ENCODE peak calls at places on chromosome 15, in seven cellular contexts. N is mesendoderm, Z is neuronal stem cell, X is IMR-90, P is H9, G is trophoblast cell, A is H1. M is an unnamed sample.

GRCh38 chr15:31228980-31229826 is 97.4 kb upstream of the KLF13 start:
- DNase-seq in N (peak), Z (no peak), X (no peak), P (peak), G (no peak), A (no peak), M (no peak)

GRCh38 chr15:29651476-29652072 is 170.7 kb downstream of the TJP1 start:
- DNase-seq in N (peak), Z (no peak), X (no peak), P (peak), G (no peak), A (no peak), M (no peak)

GRCh38 chr15:50137893-50138292 is 18.9 kb upstream of the ATP8B4 start:
- DNase-seq in N (no peak), Z (no peak), X (peak), P (no peak), G (peak), A (no peak), M (no peak)

GRCh38 chr15:99708563-99708962 is 24.7 kb downstream of the LYSMD4 start:
- DNase-seq in N (peak), Z (no peak), X (peak), P (no peak), G (peak), A (no peak), M (peak)

GRCh38 chr15:42401544-42402478 is 42.5 kb downstream of the CAPN3 start:
- DNase-seq in N (no peak), Z (no peak), X (no peak), P (no peak), G (no peak), A (no peak), M (no peak)

GRCh38 chr15:53034767-53035245 is 244.7 kb upstream of the ONECUT1 start:
- DNase-seq in N (no peak), Z (no peak), X (no peak), P (no peak), G (no peak), A (no peak), M (no peak)

GRCh38 chr15:44340410-44340809 is 51.9 kb downstream of the GOLM2 start:
- DNase-seq in N (peak), Z (no peak), X (peak), P (no peak), G (peak), A (no peak), M (peak)

GRCh38 chr15:40999190-40999589 is 45.9 kb downstream of the CHAC1 start:
- DNase-seq in N (no peak), Z (no peak), X (peak), P (no peak), G (peak), A (no peak), M (peak)

GRCh38 chr15:98169551-98169950 is 209.0 kb downstream of the ARRDC4 start:
- DNase-seq in N (no peak), Z (no peak), X (no peak), P (no peak), G (no peak), A (no peak), M (no peak)

GRCh38 chr15:36358094-36358961 is 221.1 kb upstream of the CDIN1 start:
- DNase-seq in N (no peak), Z (no peak), X (peak), P (no peak), G (no peak), A (no peak), M (peak)

GRCh38 chr15:93929375-93930094 is 301.8 kb upstream of the MCTP2 start:
- DNase-seq in N (peak), Z (no peak), X (peak), P (peak), G (no peak), A (peak), M (peak)

GRCh38 chr15:87689716-87690115 is 566.8 kb downstream of the NTRK3 start:
- DNase-seq in N (no peak), Z (no peak), X (no peak), P (no peak), G (no peak), A (no peak), M (no peak)

GRCh38 chr15:85750319-85750806 is 44.4 kb downstream of the KLHL25 start:
- DNase-seq in N (peak), Z (no peak), X (peak), P (peak), G (no peak), A (no peak), M (no peak)

GRCh38 chr15:39704684-39705083 is 78.0 kb downstream of the FSIP1 start:
- DNase-seq in N (peak), Z (no peak), X (peak), P (no peak), G (no peak), A (peak), M (peak)

GRCh38 chr15:62649793-62650420 is 392.6 kb upstream of the TPM1 start:
- DNase-seq in N (no peak), Z (no peak), X (peak), P (no peak), G (no peak), A (no peak), M (no peak)

GRCh38 chr15:89150286-89150685 is 62.0 kb downstream of the ABHD2 start:
- DNase-seq in N (no peak), Z (no peak), X (no peak), P (no peak), G (no peak), A (no peak), M (no peak)

GRCh38 chr15:48730506-48730905 is 80.4 kb downstream of the CEP152 start:
- DNase-seq in N (no peak), Z (no peak), X (no peak), P (no peak), G (no peak), A (no peak), M (no peak)

GRCh38 chr15:39426552-39427532 is 154.0 kb upstream of the THBS1 start:
- DNase-seq in N (no peak), Z (no peak), X (peak), P (no peak), G (peak), A (no peak), M (peak)

GRCh38 chr15:62618432-62618831 is 424.1 kb upstream of the TPM1 start:
- DNase-seq in N (peak), Z (no peak), X (peak), P (no peak), G (peak), A (no peak), M (peak)

GRCh38 chr15:93278006-93278405 is 189.0 kb upstream of the RGMA start:
- DNase-seq in N (no peak), Z (no peak), X (no peak), P (no peak), G (no peak), A (no peak), M (no peak)

GRCh38 chr15:88526247-88526879 is 20.1 kb downstream of the DET1 start:
- DNase-seq in N (no peak), Z (no peak), X (no peak), P (no peak), G (no peak), A (no peak), M (no peak)

GRCh38 chr15:43867096-43867495 is 40.3 kb downstream of the WDR76 start:
- DNase-seq in N (no peak), Z (no peak), X (no peak), P (no peak), G (no peak), A (no peak), M (no peak)

GRCh38 chr15:55221090-55222011 is 24.6 kb upstream of the RSL24D1 start:
- DNase-seq in N (peak), Z (no peak), X (peak), P (no peak), G (peak), A (no peak), M (peak)

GRCh38 chr15:80403712-80404056 is 498 bp upstream of the ARNT2 start:
- DNase-seq in N (peak), Z (peak), X (no peak), P (peak), G (no peak), A (no peak), M (no peak)

GRCh38 chr15:90159213-90159612 is 41.9 kb upstream of the SEMA4B start:
- DNase-seq in N (no peak), Z (no peak), X (no peak), P (no peak), G (no peak), A (no peak), M (no peak)

GRCh38 chr15:33671456-33671855 is 296.8 kb upstream of the CHRM5 start:
- DNase-seq in N (no peak), Z (no peak), X (no peak), P (no peak), G (no peak), A (no peak), M (no peak)
- H3K23ac ChIP-seq in N (no peak), Z (no peak), X (no peak), P (no peak), G (no peak), A (no peak), M (no peak)

DNA sequence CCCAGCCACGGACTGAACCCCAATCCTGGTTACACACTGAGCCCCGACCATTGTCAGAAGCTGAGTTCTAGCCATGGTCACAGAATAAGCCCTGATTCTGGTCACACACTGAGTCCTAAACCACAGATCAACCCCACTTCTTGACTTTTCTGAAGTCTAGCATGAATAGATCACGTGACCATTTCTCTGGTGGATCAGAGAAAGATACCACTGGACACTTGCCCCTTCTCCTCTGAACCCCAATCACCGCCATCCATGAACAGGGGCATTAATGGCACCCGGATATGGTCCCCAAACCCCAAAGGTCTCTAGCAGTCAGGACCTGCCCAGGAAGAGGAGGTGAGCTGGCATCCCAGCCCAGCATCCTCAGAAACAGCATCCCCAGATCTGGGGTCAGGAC is 9.1 kb downstream of the HCN4 start:
- DNase-seq in N (no peak), Z (no peak), X (no peak), P (no peak), G (no peak), A (no peak), M (no peak)
- H3K23ac ChIP-seq in N (no peak), Z (no peak), X (no peak), P (no peak), G (no peak), A (no peak), M (no peak)

GRCh38 chr15:83556754-83557153 is 97.2 kb upstream of the ADAMTSL3 start:
- DNase-seq in N (no peak), Z (no peak), X (no peak), P (no peak), G (no peak), A (no peak), M (no peak)
- H3K23ac ChIP-seq in N (no peak), Z (no peak), X (no peak), P (no peak), G (no peak), A (no peak), M (no peak)

DNA sequence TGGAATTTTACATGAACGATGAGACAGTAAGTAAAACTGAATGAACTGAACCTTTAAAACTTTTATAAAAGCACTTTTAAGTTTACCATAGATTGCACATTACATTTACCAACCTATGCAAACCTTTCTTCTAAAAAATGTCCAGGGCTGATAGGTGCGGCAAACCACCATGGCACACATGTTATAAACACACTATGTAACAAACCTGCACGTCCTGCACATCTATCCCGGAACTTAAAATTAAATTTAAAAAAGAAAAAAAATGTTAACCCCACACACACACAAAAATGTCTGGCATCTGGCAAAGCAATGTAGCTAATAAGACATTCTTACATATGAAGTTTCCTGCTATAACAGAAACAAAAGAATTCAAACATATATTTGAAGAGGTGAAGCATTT is 613 bp downstream of the NRG4 start:
- DNase-seq in N (no peak), Z (no peak), X (no peak), P (no peak), G (no peak), A (no peak), M (no peak)
- H3K23ac ChIP-seq in N (no peak), Z (no peak), X (no peak), P (no peak), G (no peak), A (no peak), M (no peak)

DNA sequence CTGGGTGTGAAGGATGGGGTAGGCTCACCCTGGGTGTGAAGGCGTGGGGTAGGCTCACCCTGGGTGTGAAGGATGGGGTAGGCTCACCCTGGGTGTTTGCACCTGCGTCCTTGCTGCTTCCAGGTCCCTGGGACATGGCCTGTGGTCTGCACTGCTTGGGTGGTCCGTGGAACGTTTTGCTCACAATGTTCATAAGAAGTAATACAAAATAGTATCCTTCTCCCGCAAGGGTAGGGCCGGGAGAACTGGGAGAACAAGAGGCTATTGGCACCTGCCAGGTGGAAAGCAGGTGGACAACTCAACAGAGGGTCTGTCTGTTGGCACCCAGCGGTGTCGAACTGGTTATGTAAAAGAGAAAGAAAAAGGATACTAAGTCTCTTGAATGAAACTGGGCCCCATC is 17.0 kb upstream of the PCSK6 start:
- DNase-seq in N (no peak), Z (no peak), X (no peak), P (no peak), G (no peak), A (no peak), M (no peak)
- H3K23ac ChIP-seq in N (no peak), Z (peak), X (no peak), P (no peak), G (no peak), A (no peak), M (no peak)

DNA sequence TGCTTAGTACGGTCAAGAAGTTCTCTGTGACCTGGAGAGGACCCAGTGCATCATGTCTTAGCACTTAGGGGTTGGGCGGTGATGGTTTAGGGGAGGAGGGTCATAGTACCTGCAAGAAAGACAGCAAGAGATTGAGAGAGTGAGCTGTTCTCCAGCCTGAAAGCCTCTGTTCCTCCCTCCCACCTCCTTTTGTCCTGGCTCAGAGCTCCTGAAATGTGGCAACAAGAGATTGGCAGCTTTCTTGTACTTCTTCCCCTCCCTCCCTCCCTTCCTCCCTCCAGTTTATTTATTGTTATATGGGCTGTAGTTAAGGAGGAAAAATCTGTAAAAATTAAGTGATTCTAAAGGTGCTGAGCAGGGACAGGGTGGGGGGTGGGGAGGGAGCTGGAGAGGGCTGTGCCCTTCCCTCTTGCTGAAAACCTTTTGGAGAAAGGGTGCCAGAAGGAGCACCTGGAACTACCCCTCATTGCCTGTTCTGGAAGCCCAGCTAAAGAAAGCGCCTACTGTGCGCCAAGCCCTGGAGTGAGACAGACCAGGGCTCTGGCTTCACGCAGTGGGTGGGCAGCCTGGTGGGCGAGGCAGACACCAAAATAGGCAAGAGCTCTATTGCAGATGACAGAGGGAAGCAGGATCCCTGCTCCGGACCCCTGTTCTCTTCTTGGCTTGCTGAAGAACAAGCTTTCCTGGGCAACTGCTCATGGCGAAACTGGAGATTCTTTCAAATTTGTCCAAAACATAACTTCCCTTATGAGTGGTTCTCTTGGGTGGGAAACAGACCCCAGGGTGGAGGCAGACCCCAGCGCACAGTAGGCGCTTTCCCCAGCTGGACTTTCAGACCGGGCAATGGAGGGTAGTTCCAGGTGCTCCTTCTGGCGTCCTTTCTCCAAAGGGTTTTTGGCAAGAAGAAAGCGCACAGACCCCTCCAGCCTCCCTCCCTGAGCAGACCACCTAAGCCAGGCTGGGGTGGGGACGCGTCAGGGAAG is 35.6 kb downstream of the LINGO1 start:
- DNase-seq in N (peak), Z (no peak), X (no peak), P (no peak), G (no peak), A (no peak), M (no peak)
- H3K23ac ChIP-seq in N (no peak), Z (no peak), X (no peak), P (no peak), G (no peak), A (no peak), M (no peak)

DNA sequence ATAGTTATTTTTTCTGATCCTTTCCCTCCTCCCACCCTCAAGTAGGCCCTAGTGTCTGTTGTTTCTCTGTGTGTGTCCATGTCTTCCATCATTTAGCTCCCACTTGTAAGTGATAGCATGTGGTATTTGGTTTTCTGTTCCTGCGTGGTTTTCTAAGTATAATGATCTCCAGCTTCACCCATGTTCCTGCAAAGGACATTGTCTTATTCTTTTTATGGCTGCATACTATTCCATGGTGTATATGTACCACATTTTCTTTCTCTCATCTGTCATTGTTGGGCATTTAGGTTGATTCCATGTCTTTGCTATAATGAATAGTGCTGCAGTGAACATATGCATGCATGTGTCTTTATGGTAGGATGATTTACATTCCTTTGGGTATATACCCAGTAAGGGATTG is 145.7 kb upstream of the NR2E3 start:
- DNase-seq in N (no peak), Z (no peak), X (no peak), P (no peak), G (no peak), A (no peak), M (no peak)
- H3K23ac ChIP-seq in N (no peak), Z (no peak), X (no peak), P (no peak), G (no peak), A (no peak), M (no peak)

DNA sequence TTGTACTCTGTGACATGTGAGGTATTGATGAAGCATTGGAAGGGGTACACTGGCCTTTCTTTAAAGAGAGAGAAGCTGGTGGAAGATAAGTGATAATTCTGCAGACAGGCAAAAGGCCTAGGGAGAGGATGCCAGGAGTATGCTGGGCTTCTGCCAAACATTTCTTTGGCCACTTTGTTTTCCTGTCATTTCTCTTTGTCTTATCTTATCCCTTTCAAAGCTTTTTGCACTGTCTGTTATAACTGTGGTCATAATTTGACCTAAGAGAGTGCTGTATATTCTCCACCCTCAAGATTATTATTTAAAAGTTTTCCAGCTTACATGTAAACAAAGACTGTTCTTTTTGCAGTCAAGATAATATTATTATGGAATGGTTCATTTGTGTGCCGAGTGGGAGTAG is 109.6 kb upstream of the SEMA6D start:
- DNase-seq in N (no peak), Z (no peak), X (no peak), P (no peak), G (no peak), A (no peak), M (no peak)
- H3K23ac ChIP-seq in N (no peak), Z (no peak), X (no peak), P (no peak), G (no peak), A (no peak), M (no peak)

GRCh38 chr15:66169023-66169422 is 84.5 kb downstream of the MEGF11 start:
- DNase-seq in N (no peak), Z (no peak), X (no peak), P (no peak), G (no peak), A (no peak), M (no peak)

GRCh38 chr15:66169625-66170024 is 83.9 kb downstream of the MEGF11 start:
- DNase-seq in N (no peak), Z (no peak), X (no peak), P (no peak), G (peak), A (no peak), M (no peak)

GRCh38 chr15:66171891-66172290 is 81.7 kb downstream of the MEGF11 start:
- DNase-seq in N (no peak), Z (no peak), X (no peak), P (no peak), G (no peak), A (no peak), M (no peak)

GRCh38 chr15:66170716-66171115 is 82.8 kb downstream of the MEGF11 start:
- DNase-seq in N (no peak), Z (no peak), X (no peak), P (no peak), G (no peak), A (no peak), M (no peak)

DNA sequence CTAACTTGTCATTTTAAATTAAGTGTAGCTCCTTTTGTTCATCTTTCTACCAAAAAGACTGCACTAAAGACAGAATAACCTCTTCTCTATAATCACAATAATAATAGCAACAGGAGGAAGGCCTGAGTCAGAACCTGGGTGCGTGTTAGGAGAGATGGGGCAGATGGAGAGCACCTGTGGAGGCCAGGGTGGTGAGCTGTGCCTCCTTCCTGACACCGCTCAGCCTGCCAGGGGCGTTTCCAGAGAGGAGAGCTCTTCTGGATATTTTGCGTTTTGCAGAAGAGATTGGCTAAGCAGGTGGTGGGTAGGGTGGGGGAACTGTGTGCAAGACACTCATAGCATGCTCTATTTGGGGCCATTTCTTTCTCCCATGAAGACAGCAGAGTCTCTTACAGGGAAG is 83.5 kb downstream of the MEGF11 start:
- DNase-seq in N (no peak), Z (no peak), X (no peak), P (no peak), G (no peak), A (no peak), M (no peak)
- H3K23ac ChIP-seq in N (no peak), Z (no peak), X (no peak), P (no peak), G (no peak), A (no peak), M (no peak)

GRCh38 chr15:65211157-65211982 is at the start of gene CILP:
- DNase-seq in N (no peak), Z (no peak), X (peak), P (no peak), G (peak), A (no peak), M (peak)
- H3K23ac ChIP-seq in N (no peak), Z (no peak), X (no peak), P (no peak), G (no peak), A (no peak), M (no peak)